ENCODE peak calls at places on chromosomes 4 and X, in seven cellular contexts. One of them, this sample, is unnamed.

GRCh38 chrX:3584415-3584996 is 128.9 kb downstream of the PRKX start:
- DNase-seq in H1: no peak
- DNase-seq in type B pancreatic cell: no peak
- DNase-seq in brain microvascular endothelial cell: no peak
- DNase-seq in ovary: no peak
- DNase-seq in right atrium auricular region: no peak
- DNase-seq in fibroblast of pulmonary artery: no peak
- DNase-seq in this sample: no peak

GRCh38 chrX:119235872-119236598 is at the start of gene PGRMC1:
- DNase-seq in right atrium auricular region: peak; percentile 83
- DNase-seq in H1: peak; percentile 82
- DNase-seq in brain microvascular endothelial cell: peak; percentile 47
- DNase-seq in ovary: peak; percentile 87
- DNase-seq in fibroblast of pulmonary artery: peak; percentile 75
- DNase-seq in type B pancreatic cell: peak; percentile 84
- DNase-seq in this sample: peak; percentile 91

GRCh38 chrX:119981286-119982070 is 37.9 kb upstream of the NKAP start:
- DNase-seq in fibroblast of pulmonary artery: peak; percentile 40
- DNase-seq in brain microvascular endothelial cell: peak; percentile 9
- DNase-seq in type B pancreatic cell: no peak
- DNase-seq in H1: peak; percentile 49
- DNase-seq in ovary: no peak
- DNase-seq in right atrium auricular region: no peak
- DNase-seq in this sample: no peak

GRCh38 chrX:119266364-119266995 is 30.4 kb downstream of the PGRMC1 start:
- DNase-seq in ovary: no peak
- DNase-seq in brain microvascular endothelial cell: peak; percentile 8
- DNase-seq in H1: no peak
- DNase-seq in right atrium auricular region: peak; percentile 61
- DNase-seq in fibroblast of pulmonary artery: peak; percentile 28
- DNase-seq in type B pancreatic cell: no peak
- DNase-seq in this sample: no peak

GRCh38 chr4:100106982-100107381 is 83.3 kb downstream of the DDIT4L start:
- DNase-seq in type B pancreatic cell: no peak
- DNase-seq in ovary: no peak
- DNase-seq in brain microvascular endothelial cell: no peak
- DNase-seq in H1: no peak
- DNase-seq in right atrium auricular region: no peak
- DNase-seq in fibroblast of pulmonary artery: no peak
- DNase-seq in this sample: no peak

GRCh38 chr4:172740434-172740833 is 428.2 kb upstream of the GALNT7 start:
- DNase-seq in right atrium auricular region: no peak
- DNase-seq in H1: no peak
- DNase-seq in type B pancreatic cell: no peak
- DNase-seq in brain microvascular endothelial cell: no peak
- DNase-seq in fibroblast of pulmonary artery: no peak
- DNase-seq in ovary: no peak
- DNase-seq in this sample: no peak

GRCh38 chr4:19774690-19775256 is 476.9 kb upstream of the SLIT2 start:
- DNase-seq in right atrium auricular region: no peak
- DNase-seq in H1: no peak
- DNase-seq in fibroblast of pulmonary artery: no peak
- DNase-seq in brain microvascular endothelial cell: peak; percentile 24
- DNase-seq in type B pancreatic cell: no peak
- DNase-seq in ovary: no peak
- DNase-seq in this sample: no peak

GRCh38 chr4:74886490-74886889 is 46.4 kb upstream of the PARM1 start:
- DNase-seq in fibroblast of pulmonary artery: peak; percentile 49
- DNase-seq in ovary: no peak
- DNase-seq in right atrium auricular region: no peak
- DNase-seq in type B pancreatic cell: no peak
- DNase-seq in H1: no peak
- DNase-seq in brain microvascular endothelial cell: no peak
- DNase-seq in this sample: no peak

GRCh38 chrX:22748093-22748999 is 251.4 kb upstream of the DDX53 start:
- DNase-seq in fibroblast of pulmonary artery: peak; percentile 53
- DNase-seq in ovary: peak; percentile 30
- DNase-seq in right atrium auricular region: no peak
- DNase-seq in H1: peak; percentile 47
- DNase-seq in brain microvascular endothelial cell: peak; percentile 25
- DNase-seq in type B pancreatic cell: no peak
- DNase-seq in this sample: no peak

GRCh38 chrX:318068-318738 is 393 bp downstream of the GTPBP6 start:
- DNase-seq in right atrium auricular region: peak; percentile 99
- DNase-seq in fibroblast of pulmonary artery: peak; percentile 99
- DNase-seq in brain microvascular endothelial cell: peak; percentile 99
- DNase-seq in H1: peak; percentile 99
- DNase-seq in ovary: peak; percentile 99
- DNase-seq in type B pancreatic cell: peak; percentile 94
- DNase-seq in this sample: peak; percentile 98

GRCh38 chr4:168183717-168184571 is 91.6 kb downstream of the ANXA10 start:
- DNase-seq in H1: no peak
- DNase-seq in ovary: no peak
- DNase-seq in brain microvascular endothelial cell: no peak
- DNase-seq in fibroblast of pulmonary artery: peak; percentile 71
- DNase-seq in right atrium auricular region: no peak
- DNase-seq in type B pancreatic cell: no peak
- DNase-seq in this sample: no peak

GRCh38 chrX:149512225-149512885 is 7.2 kb upstream of the IDS start:
- DNase-seq in H1: peak; percentile 60
- DNase-seq in ovary: no peak
- DNase-seq in type B pancreatic cell: no peak
- DNase-seq in brain microvascular endothelial cell: peak; percentile 40
- DNase-seq in right atrium auricular region: peak; percentile 67
- DNase-seq in fibroblast of pulmonary artery: peak; percentile 64
- DNase-seq in this sample: no peak

GRCh38 chr4:41420576-41420975 is 117.4 kb upstream of the LIMCH1 start:
- DNase-seq in H1: no peak
- DNase-seq in ovary: no peak
- DNase-seq in fibroblast of pulmonary artery: no peak
- DNase-seq in type B pancreatic cell: no peak
- DNase-seq in right atrium auricular region: no peak
- DNase-seq in brain microvascular endothelial cell: no peak
- DNase-seq in this sample: no peak

GRCh38 chr4:96407651-96408342 is 567.9 kb downstream of the PDHA2 start:
- DNase-seq in brain microvascular endothelial cell: peak; percentile 40
- DNase-seq in H1: no peak
- DNase-seq in fibroblast of pulmonary artery: peak; percentile 2
- DNase-seq in right atrium auricular region: no peak
- DNase-seq in ovary: no peak
- DNase-seq in type B pancreatic cell: no peak
- DNase-seq in this sample: no peak

GRCh38 chr4:87270144-87270543 is 49.7 kb upstream of the KLHL8 start:
- DNase-seq in type B pancreatic cell: no peak
- DNase-seq in ovary: no peak
- DNase-seq in right atrium auricular region: no peak
- DNase-seq in fibroblast of pulmonary artery: peak; percentile 76
- DNase-seq in brain microvascular endothelial cell: peak; percentile 37
- DNase-seq in H1: no peak
- DNase-seq in this sample: no peak
- TF ChIP-seq CTCF in type B pancreatic cell: peak; percentile 71
- TF ChIP-seq CTCF in ovary: no peak
- TF ChIP-seq CTCF in right atrium auricular region: no peak
- TF ChIP-seq CTCF in fibroblast of pulmonary artery: peak; percentile 79
- TF ChIP-seq CTCF in brain microvascular endothelial cell: peak; percentile 75
- TF ChIP-seq CTCF in H1: peak; percentile 54
- TF ChIP-seq CTCF in this sample: peak; percentile 72

GRCh38 chr4:163111588-163111987 is 55.1 kb downstream of the NAF1 start:
- DNase-seq in fibroblast of pulmonary artery: peak; percentile 42
- DNase-seq in brain microvascular endothelial cell: peak; percentile 10
- DNase-seq in type B pancreatic cell: no peak
- DNase-seq in H1: no peak
- DNase-seq in right atrium auricular region: no peak
- DNase-seq in ovary: no peak
- DNase-seq in this sample: no peak
- TF ChIP-seq CTCF in fibroblast of pulmonary artery: peak; percentile 44
- TF ChIP-seq CTCF in brain microvascular endothelial cell: peak; percentile 52
- TF ChIP-seq CTCF in type B pancreatic cell: peak; percentile 57
- TF ChIP-seq CTCF in H1: peak; percentile 55
- TF ChIP-seq CTCF in right atrium auricular region: no peak
- TF ChIP-seq CTCF in ovary: no peak
- TF ChIP-seq CTCF in this sample: peak; percentile 21

GRCh38 chr4:9893329-9894108 is 112.1 kb downstream of the DRD5 start:
- DNase-seq in type B pancreatic cell: no peak
- DNase-seq in H1: no peak
- DNase-seq in fibroblast of pulmonary artery: no peak
- DNase-seq in brain microvascular endothelial cell: no peak
- DNase-seq in right atrium auricular region: no peak
- DNase-seq in ovary: no peak
- DNase-seq in this sample: no peak

GRCh38 chr4:9894604-9895361 is 113.3 kb downstream of the DRD5 start:
- DNase-seq in brain microvascular endothelial cell: no peak
- DNase-seq in type B pancreatic cell: no peak
- DNase-seq in fibroblast of pulmonary artery: no peak
- DNase-seq in H1: no peak
- DNase-seq in ovary: no peak
- DNase-seq in right atrium auricular region: no peak
- DNase-seq in this sample: no peak

GRCh38 chr4:9901262-9901661 is 119.8 kb downstream of the DRD5 start:
- DNase-seq in ovary: no peak
- DNase-seq in type B pancreatic cell: no peak
- DNase-seq in H1: no peak
- DNase-seq in brain microvascular endothelial cell: no peak
- DNase-seq in fibroblast of pulmonary artery: no peak
- DNase-seq in right atrium auricular region: no peak
- DNase-seq in this sample: no peak

DNA sequence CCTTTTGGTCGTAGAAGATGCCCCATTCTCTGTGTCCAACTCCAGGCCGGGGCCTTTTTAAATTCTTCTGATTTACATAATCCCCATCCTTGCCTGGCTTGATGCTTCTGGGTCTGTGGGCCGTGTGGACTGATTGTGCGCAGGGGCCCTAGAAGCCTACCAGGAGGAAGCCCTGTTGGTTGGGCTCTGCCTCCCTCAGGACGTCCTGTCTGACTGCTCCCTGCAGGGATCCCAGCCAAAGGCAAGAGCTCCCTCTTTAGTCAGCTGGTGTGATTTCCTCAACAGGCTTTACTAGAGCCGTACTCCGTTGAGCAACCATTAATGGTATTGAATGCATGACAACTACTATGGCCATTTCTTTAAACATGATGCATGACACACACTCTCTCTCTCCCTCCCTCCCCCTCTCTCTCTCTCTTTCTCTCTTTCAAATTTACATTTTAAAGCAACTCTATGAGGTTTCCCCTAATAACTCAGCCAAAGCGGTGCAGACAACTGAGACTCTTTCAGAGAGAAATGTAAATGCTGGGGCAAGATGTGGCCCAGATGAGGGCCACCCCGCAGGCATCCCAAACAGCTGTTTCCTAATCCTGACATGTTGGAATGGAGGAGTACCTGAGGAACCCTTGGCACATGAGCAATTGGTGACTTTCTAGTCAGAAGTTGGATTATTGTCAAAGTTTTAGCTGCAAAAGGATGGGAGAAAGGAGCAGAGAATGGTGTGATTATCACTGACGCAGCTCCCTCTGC is 117.3 kb downstream of the DRD5 start:
- DNase-seq in right atrium auricular region: peak; percentile 61
- DNase-seq in brain microvascular endothelial cell: peak; percentile 52
- DNase-seq in ovary: no peak
- DNase-seq in fibroblast of pulmonary artery: peak; percentile 69
- DNase-seq in type B pancreatic cell: no peak
- DNase-seq in H1: peak; percentile 68
- DNase-seq in this sample: no peak
- TF ChIP-seq CTCF in right atrium auricular region: no peak
- TF ChIP-seq CTCF in brain microvascular endothelial cell: no peak
- TF ChIP-seq CTCF in ovary: no peak
- TF ChIP-seq CTCF in fibroblast of pulmonary artery: peak; percentile 50
- TF ChIP-seq CTCF in type B pancreatic cell: peak; percentile 61
- TF ChIP-seq CTCF in H1: peak; percentile 90
- TF ChIP-seq CTCF in this sample: peak; percentile 14

GRCh38 chr4:151045907-151046306 is 30.8 kb upstream of the LRBA start:
- DNase-seq in right atrium auricular region: no peak
- DNase-seq in fibroblast of pulmonary artery: no peak
- DNase-seq in H1: peak; percentile 52
- DNase-seq in brain microvascular endothelial cell: no peak
- DNase-seq in ovary: no peak
- DNase-seq in type B pancreatic cell: no peak
- DNase-seq in this sample: no peak
- TF ChIP-seq CTCF in right atrium auricular region: no peak
- TF ChIP-seq CTCF in fibroblast of pulmonary artery: no peak
- TF ChIP-seq CTCF in H1: peak; percentile 53
- TF ChIP-seq CTCF in brain microvascular endothelial cell: no peak
- TF ChIP-seq CTCF in ovary: no peak
- TF ChIP-seq CTCF in type B pancreatic cell: no peak
- TF ChIP-seq CTCF in this sample: no peak

GRCh38 chr4:164009435-164009834 is 514.9 kb downstream of the TMA16 start:
- DNase-seq in type B pancreatic cell: no peak
- DNase-seq in H1: no peak
- DNase-seq in right atrium auricular region: no peak
- DNase-seq in brain microvascular endothelial cell: no peak
- DNase-seq in fibroblast of pulmonary artery: no peak
- DNase-seq in ovary: no peak
- DNase-seq in this sample: no peak

GRCh38 chr4:164011791-164012190 is 517.3 kb downstream of the TMA16 start:
- DNase-seq in right atrium auricular region: no peak
- DNase-seq in type B pancreatic cell: no peak
- DNase-seq in ovary: no peak
- DNase-seq in H1: no peak
- DNase-seq in fibroblast of pulmonary artery: no peak
- DNase-seq in brain microvascular endothelial cell: no peak
- DNase-seq in this sample: no peak

GRCh38 chr4:164012396-164013027 is 518.0 kb downstream of the TMA16 start:
- DNase-seq in right atrium auricular region: no peak
- DNase-seq in type B pancreatic cell: no peak
- DNase-seq in fibroblast of pulmonary artery: peak; percentile 1
- DNase-seq in brain microvascular endothelial cell: peak; percentile 13
- DNase-seq in ovary: no peak
- DNase-seq in H1: peak; percentile 56
- DNase-seq in this sample: no peak
- TF ChIP-seq CTCF in right atrium auricular region: no peak
- TF ChIP-seq CTCF in type B pancreatic cell: peak; percentile 83
- TF ChIP-seq CTCF in fibroblast of pulmonary artery: no peak
- TF ChIP-seq CTCF in brain microvascular endothelial cell: peak; percentile 80
- TF ChIP-seq CTCF in ovary: no peak
- TF ChIP-seq CTCF in H1: peak; percentile 92
- TF ChIP-seq CTCF in this sample: peak; percentile 54

This sample was measured in osteocyte.